ENCODE peak calls at places on chromosomes 7 and 10, in ten cellular contexts. Q is neural crest cell, N is glutamatergic neuron, S is GM06990, E is A549, X is hepatocyte, M is GM13977, B is RWPE1, F is mesothelial cell of epicardium, R is choroid plexus epithelial cell. P is an unnamed sample.

GRCh38 chr7:112337892-112338291 is 112.4 kb upstream of the IFRD1 start:
- DNase-seq in Q (no peak), N (no peak), S (no peak), E (no peak), X (no peak), M (no peak), B (no peak), F (no peak), R (no peak), P (no peak)

GRCh38 chr10:46077141-46077554 is 31.1 kb upstream of the MSMB start:
- DNase-seq in Q (no peak), N (no peak), S (no peak), E (no peak), X (no peak), M (no peak), B (no peak), F (no peak), R (peak), P (no peak)

GRCh38 chr10:26566525-26567348 is 128.6 kb downstream of the APBB1IP start:
- DNase-seq in Q (peak), N (peak), S (no peak), E (no peak), X (peak), M (no peak), B (no peak), F (no peak), R (no peak), P (no peak)

GRCh38 chr10:5566606-5567005 is 41.8 kb downstream of the CALML3 start:
- DNase-seq in Q (no peak), N (peak), S (no peak), E (no peak), X (no peak), M (no peak), B (peak), F (no peak), R (no peak), P (no peak)

GRCh38 chr7:29749701-29750321 is 56.5 kb upstream of the WIPF3 start:
- DNase-seq in Q (no peak), N (no peak), S (no peak), E (no peak), X (no peak), M (no peak), B (no peak), F (no peak), R (no peak), P (no peak)

GRCh38 chr7:106344861-106345260 is 60.1 kb upstream of the NAMPT start:
- DNase-seq in Q (no peak), N (no peak), S (no peak), E (no peak), X (no peak), M (no peak), B (no peak), F (no peak), R (peak), P (no peak)

GRCh38 chr7:33075818-33076483 is 13.4 kb upstream of the NT5C3A start:
- DNase-seq in Q (no peak), N (no peak), S (no peak), E (no peak), X (no peak), M (no peak), B (no peak), F (no peak), R (no peak), P (no peak)

GRCh38 chr10:7011994-7012393 is 398.8 kb downstream of the SFMBT2 start:
- DNase-seq in Q (no peak), N (no peak), S (no peak), E (no peak), X (no peak), M (no peak), B (no peak), F (no peak), R (no peak), P (no peak)

GRCh38 chr7:108124820-108125219 is 5.3 kb downstream of the LAMB4 start:
- DNase-seq in Q (no peak), N (no peak), S (no peak), E (no peak), X (no peak), M (no peak), B (no peak), F (no peak), R (no peak), P (no peak)

GRCh38 chr7:17599733-17600685 is 301.6 kb downstream of the AHR start:
- DNase-seq in Q (no peak), N (no peak), S (no peak), E (peak), X (no peak), M (no peak), B (peak), F (no peak), R (peak), P (peak)

GRCh38 chr10:106185991-106186390 is 978.5 kb downstream of the SORCS1 start:
- DNase-seq in Q (no peak), N (no peak), S (no peak), E (no peak), X (no peak), M (no peak), B (no peak), F (no peak), R (peak), P (peak)

GRCh38 chr7:140533394-140533872 is 54.1 kb upstream of the MKRN1 start:
- DNase-seq in Q (no peak), N (no peak), S (no peak), E (no peak), X (peak), M (no peak), B (no peak), F (no peak), R (peak), P (no peak)

GRCh38 chr10:49749556-49750491 is 12.3 kb downstream of the OGDHL start:
- DNase-seq in Q (no peak), N (no peak), S (no peak), E (no peak), X (no peak), M (no peak), B (no peak), F (no peak), R (no peak), P (no peak)

GRCh38 chr7:141737118-141737835 is 881 bp upstream of the SSBP1 start:
- DNase-seq in Q (no peak), N (no peak), S (peak), E (no peak), X (peak), M (no peak), B (peak), F (no peak), R (peak), P (no peak)

GRCh38 chr7:156897673-156898072 is 4.7 kb upstream of the LMBR1 start:
- DNase-seq in Q (no peak), N (no peak), S (no peak), E (no peak), X (no peak), M (no peak), B (peak), F (no peak), R (no peak), P (no peak)

GRCh38 chr10:62890395-62890794 is 74.2 kb upstream of the EGR2 start:
- DNase-seq in Q (no peak), N (no peak), S (no peak), E (no peak), X (no peak), M (no peak), B (no peak), F (no peak), R (no peak), P (no peak)

GRCh38 chr7:18013936-18014335 is 13.7 kb downstream of the PRPS1L1 start:
- DNase-seq in Q (no peak), N (no peak), S (no peak), E (no peak), X (no peak), M (no peak), B (no peak), F (no peak), R (peak), P (no peak)

GRCh38 chr10:75375828-75376227 is 25.7 kb downstream of the ZNF503 start:
- DNase-seq in Q (no peak), N (no peak), S (no peak), E (no peak), X (no peak), M (peak), B (no peak), F (no peak), R (no peak), P (no peak)

GRCh38 chr10:131312261-131312801 is 810 bp upstream of the TCERG1L start:
- DNase-seq in Q (peak), N (peak), S (no peak), E (no peak), X (peak), M (no peak), B (no peak), F (no peak), R (no peak), P (no peak)

GRCh38 chr7:38070718-38071117 is 107.3 kb upstream of the STARD3NL start:
- DNase-seq in Q (no peak), N (no peak), S (no peak), E (peak), X (peak), M (no peak), B (no peak), F (no peak), R (peak), P (no peak)

GRCh38 chr10:50367732-50368131 is 116.4 kb upstream of the ASAH2 start:
- DNase-seq in Q (peak), N (no peak), S (no peak), E (peak), X (peak), M (no peak), B (no peak), F (no peak), R (peak), P (no peak)

GRCh38 chr7:50739744-50740455 is 42.8 kb downstream of the GRB10 start:
- DNase-seq in Q (no peak), N (no peak), S (no peak), E (no peak), X (no peak), M (no peak), B (no peak), F (no peak), R (no peak), P (no peak)

GRCh38 chr10:88500656-88501055 is 82.5 kb downstream of the RNLS start:
- DNase-seq in Q (no peak), N (no peak), S (no peak), E (no peak), X (no peak), M (no peak), B (no peak), F (no peak), R (peak), P (no peak)

GRCh38 chr10:33335800-33336605 is 1.5 kb upstream of the NRP1 start:
- DNase-seq in Q (peak), N (no peak), S (no peak), E (peak), X (peak), M (peak), B (peak), F (peak), R (peak), P (no peak)

GRCh38 chr7:81501220-81501619 is 268.6 kb downstream of the HGF start:
- DNase-seq in Q (no peak), N (no peak), S (no peak), E (no peak), X (peak), M (no peak), B (no peak), F (no peak), R (peak), P (no peak)

GRCh38 chr7:142372727-142373126 is 114.9 kb upstream of the PRSS58 start:
- DNase-seq in Q (no peak), N (no peak), S (no peak), E (no peak), X (no peak), M (no peak), B (no peak), F (no peak), R (no peak), P (no peak)

GRCh38 chr7:90595341-90595800 is 750 bp upstream of the CDK14 start:
- DNase-seq in Q (peak), N (no peak), S (no peak), E (no peak), X (no peak), M (no peak), B (peak), F (no peak), R (peak), P (no peak)

GRCh38 chr7:136214356-136214755 is 237.2 kb upstream of the MTPN start:
- DNase-seq in Q (no peak), N (no peak), S (no peak), E (no peak), X (no peak), M (no peak), B (no peak), F (no peak), R (peak), P (no peak)

GRCh38 chr10:74238031-74238431 is 87.0 kb downstream of the ADK start:
- DNase-seq in Q (no peak), N (no peak), S (no peak), E (no peak), X (no peak), M (no peak), B (no peak), F (no peak), R (no peak), P (no peak)

GRCh38 chr10:132417957-132418441 is 21.0 kb downstream of the PWWP2B start:
- DNase-seq in Q (no peak), N (no peak), S (no peak), E (no peak), X (peak), M (peak), B (no peak), F (no peak), R (no peak), P (no peak)

GRCh38 chr10:129707406-129708388 is 240.7 kb downstream of the MGMT start:
- DNase-seq in Q (no peak), N (no peak), S (no peak), E (no peak), X (no peak), M (no peak), B (no peak), F (no peak), R (peak), P (no peak)

GRCh38 chr7:17506090-17506489 is 207.6 kb downstream of the AHR start:
- DNase-seq in Q (no peak), N (no peak), S (peak), E (peak), X (peak), M (peak), B (no peak), F (no peak), R (peak), P (no peak)

GRCh38 chr10:110762109-110762848 is 109.4 kb upstream of the PDCD4 start:
- DNase-seq in Q (no peak), N (no peak), S (no peak), E (no peak), X (no peak), M (no peak), B (no peak), F (no peak), R (no peak), P (no peak)

GRCh38 chr7:43645699-43646226 is 62.9 kb downstream of the STK17A start:
- DNase-seq in Q (no peak), N (no peak), S (no peak), E (no peak), X (no peak), M (no peak), B (no peak), F (no peak), R (no peak), P (no peak)

GRCh38 chr7:5065107-5065407 is 19.4 kb downstream of the RBAK start:
- DNase-seq in Q (no peak), N (no peak), S (no peak), E (no peak), X (no peak), M (no peak), B (no peak), F (no peak), R (no peak), P (no peak)

GRCh38 chr10:44334621-44335184 is 50.2 kb downstream of the CXCL12 start:
- DNase-seq in Q (no peak), N (no peak), S (no peak), E (no peak), X (no peak), M (no peak), B (no peak), F (no peak), R (peak), P (peak)

DNA sequence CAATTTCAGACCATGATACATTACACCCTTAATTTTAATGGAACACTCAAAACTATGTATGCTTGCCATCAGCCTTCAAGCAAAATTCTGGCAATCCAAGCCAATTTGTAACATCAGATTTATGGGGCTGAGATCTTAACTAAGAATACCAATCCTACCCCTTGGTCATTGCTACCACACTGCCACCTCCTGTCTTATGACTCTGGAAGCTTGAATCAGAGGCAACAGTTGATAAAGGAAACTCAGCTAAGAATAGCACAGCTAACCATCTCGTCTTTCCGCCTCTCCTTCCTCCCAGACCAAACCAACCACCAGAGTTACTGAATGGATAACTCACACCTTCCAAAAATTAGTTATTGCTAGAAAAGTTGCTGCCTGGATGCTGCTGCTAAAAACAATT is 7.4 kb downstream of the IGF2BP3 start:
- DNase-seq in Q (no peak), N (no peak), S (no peak), E (no peak), X (peak), M (peak), B (no peak), F (no peak), R (peak), P (no peak)
- TF ChIP-seq CTCF in Q (no peak), N (no peak), S (peak), E (peak), X (peak), M (peak), B (no peak), F (no peak), R (peak), P (peak)

GRCh38 chr7:134019251-134019650 is 107.9 kb upstream of the LRGUK start:
- DNase-seq in Q (no peak), N (no peak), S (no peak), E (no peak), X (no peak), M (no peak), B (no peak), F (no peak), R (no peak), P (no peak)

GRCh38 chr7:134014935-134015334 is 112.2 kb upstream of the LRGUK start:
- DNase-seq in Q (no peak), N (no peak), S (no peak), E (no peak), X (no peak), M (no peak), B (no peak), F (no peak), R (peak), P (no peak)

GRCh38 chr7:134016223-134016941 is 110.8 kb upstream of the LRGUK start:
- DNase-seq in Q (peak), N (peak), S (no peak), E (peak), X (peak), M (peak), B (peak), F (no peak), R (peak), P (no peak)

GRCh38 chr7:134018321-134018720 is 108.8 kb upstream of the LRGUK start:
- DNase-seq in Q (no peak), N (no peak), S (no peak), E (no peak), X (no peak), M (no peak), B (no peak), F (no peak), R (no peak), P (no peak)

GRCh38 chr7:134016942-134017303 is 110.2 kb upstream of the LRGUK start:
- DNase-seq in Q (no peak), N (no peak), S (no peak), E (no peak), X (no peak), M (no peak), B (no peak), F (no peak), R (no peak), P (no peak)
- TF ChIP-seq CTCF in Q (peak), N (peak), S (no peak), E (peak), X (no peak), M (no peak), B (peak), F (no peak), R (no peak), P (no peak)

DNA sequence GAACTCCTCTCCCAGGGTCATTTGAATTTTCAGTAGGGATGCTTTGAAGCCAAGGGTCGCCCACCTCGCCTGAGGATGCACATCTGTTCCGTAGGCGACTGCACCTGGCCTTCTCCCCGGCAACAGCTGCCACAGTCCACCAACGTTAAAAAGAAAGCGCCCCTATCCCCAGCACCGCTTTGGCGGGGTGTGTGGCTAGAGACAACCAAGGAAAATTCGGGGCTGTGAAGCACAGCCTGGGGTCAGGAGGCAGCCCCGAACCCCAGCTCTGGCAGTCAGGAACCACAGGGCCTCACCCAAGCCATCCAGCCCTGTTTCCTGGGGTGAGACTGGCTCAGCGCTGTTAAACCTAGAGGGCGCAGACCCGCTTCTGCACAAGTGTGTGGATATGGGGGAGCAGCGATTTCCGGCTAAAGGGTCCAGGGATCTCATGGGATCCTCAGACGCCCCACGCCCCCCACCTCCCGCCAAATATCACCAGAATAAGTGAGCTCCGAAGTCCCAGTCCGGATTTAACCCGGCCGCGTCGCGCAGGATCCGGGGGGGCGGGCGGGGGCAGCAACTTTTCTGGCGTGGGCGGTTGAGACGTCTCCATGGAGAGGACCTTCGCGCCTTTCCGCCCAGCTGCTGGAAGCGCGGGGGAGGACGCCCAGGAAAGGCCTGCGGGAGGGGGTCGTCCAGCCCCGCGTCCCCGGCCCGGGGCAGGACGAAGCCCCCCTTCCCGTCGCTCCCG is 821 bp downstream of the ZC3HAV1L start:
- DNase-seq in Q (no peak), N (peak), S (peak), E (peak), X (peak), M (peak), B (peak), F (no peak), R (peak), P (no peak)
- TF ChIP-seq CTCF in Q (no peak), N (no peak), S (peak), E (peak), X (no peak), M (peak), B (no peak), F (no peak), R (peak), P (peak)

GRCh38 chr7:31938650-31939049 is 131.6 kb downstream of the PDE1C start:
- DNase-seq in Q (no peak), N (no peak), S (no peak), E (peak), X (no peak), M (no peak), B (peak), F (no peak), R (no peak), P (no peak)
- TF ChIP-seq CTCF in Q (peak), N (peak), S (peak), E (peak), X (no peak), M (no peak), B (no peak), F (no peak), R (peak), P (no peak)

DNA sequence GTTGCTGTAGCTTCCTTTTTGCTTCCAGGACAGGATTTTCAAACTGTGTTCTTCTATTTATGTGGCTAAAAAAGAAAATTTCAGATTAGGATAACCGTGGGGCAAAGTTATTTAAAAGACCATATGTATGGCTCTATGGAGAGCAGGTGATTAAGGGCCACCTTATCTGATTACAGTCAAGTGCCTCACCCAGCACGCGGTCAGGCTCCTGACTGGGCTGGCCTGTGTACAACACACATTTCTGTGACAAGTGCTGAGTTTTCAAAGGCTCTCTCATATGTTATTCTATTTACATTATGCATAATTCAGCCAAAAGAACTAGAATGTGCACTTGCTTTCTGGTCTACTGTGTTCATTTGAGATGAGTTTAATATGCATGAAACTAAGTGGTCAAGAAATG is 547.4 kb downstream of the PHTF2 start:
- DNase-seq in Q (no peak), N (no peak), S (no peak), E (no peak), X (peak), M (no peak), B (no peak), F (no peak), R (no peak), P (no peak)
- TF ChIP-seq CTCF in Q (no peak), N (no peak), S (no peak), E (no peak), X (no peak), M (no peak), B (no peak), F (no peak), R (no peak), P (no peak)

GRCh38 chr10:116747325-116747724 is 5.0 kb upstream of the HSPA12A start:
- DNase-seq in Q (no peak), N (no peak), S (no peak), E (no peak), X (no peak), M (no peak), B (no peak), F (no peak), R (no peak), P (no peak)
- TF ChIP-seq CTCF in Q (no peak), N (no peak), S (no peak), E (no peak), X (no peak), M (no peak), B (no peak), F (no peak), R (no peak), P (no peak)

GRCh38 chr7:118245267-118246040 is 20.9 kb downstream of the ANKRD7 start:
- DNase-seq in Q (no peak), N (no peak), S (peak), E (no peak), X (no peak), M (peak), B (no peak), F (no peak), R (peak), P (no peak)

GRCh38 chr7:118252087-118252486 is 27.6 kb downstream of the ANKRD7 start:
- DNase-seq in Q (no peak), N (no peak), S (no peak), E (no peak), X (no peak), M (no peak), B (no peak), F (no peak), R (no peak), P (no peak)

GRCh38 chr7:118250860-118251494 is 26.5 kb downstream of the ANKRD7 start:
- DNase-seq in Q (no peak), N (no peak), S (no peak), E (no peak), X (no peak), M (no peak), B (no peak), F (no peak), R (peak), P (no peak)
- TF ChIP-seq CTCF in Q (peak), N (peak), S (peak), E (peak), X (peak), M (peak), B (peak), F (peak), R (peak), P (no peak)